ENCODE peak calls at places on chromosome 7, in nine cellular contexts. J is CD8-positive, alpha-beta T cell; P is putamen; T is OCI-LY7; V is pancreas; O is GDM1; A is ELR; U is midbrain; B is GM20000. H is an unnamed sample.

GRCh38 chr7:18939771-18940576 is 177.5 kb downstream of the TWIST1 start:
- DNase-seq in A (no peak), V (no peak), B (no peak), P (no peak), U (no peak), O (no peak), T (no peak), J (no peak), H (no peak)

GRCh38 chr7:8217200-8218068 is 44.5 kb downstream of the ICA1 start:
- DNase-seq in V (no peak), T (peak; percentile 85), J (no peak), O (peak; percentile 31), A (peak; percentile 80), U (peak; percentile 86), B (peak; percentile 49), P (peak; percentile 80), H (peak; percentile 79)

GRCh38 chr7:150324366-150324961 is 1.1 kb upstream of the ACTR3C start:
- DNase-seq in U (no peak), V (no peak), A (no peak), P (no peak), J (no peak), B (no peak), O (no peak), T (no peak), H (no peak)

GRCh38 chr7:70569335-70569819 is 562.6 kb upstream of the GALNT17 start:
- DNase-seq in T (no peak), O (no peak), V (no peak), A (no peak), B (no peak), J (no peak), P (no peak), U (no peak), H (no peak)

GRCh38 chr7:36128448-36129047 is 24.5 kb upstream of the EEPD1 start:
- DNase-seq in U (peak; percentile 51), A (peak; percentile 94), V (peak; percentile 91), P (peak; percentile 31), T (peak; percentile 11), B (no peak), O (no peak), J (no peak), H (no peak)

GRCh38 chr7:63900394-63901203 is 98.0 kb upstream of the ZNF722 start:
- DNase-seq in P (peak; percentile 96), A (no peak), T (no peak), O (peak; percentile 77), U (peak; percentile 97), J (peak; percentile 82), V (peak; percentile 98), B (no peak), H (peak; percentile 62)

GRCh38 chr7:116579322-116579721 is 54.5 kb downstream of the CAV1 start:
- DNase-seq in U (no peak), J (no peak), P (no peak), A (no peak), T (no peak), B (no peak), V (no peak), O (no peak), H (no peak)

GRCh38 chr7:954330-955238 is at the start of gene ADAP1:
- DNase-seq in A (peak; percentile 54), V (no peak), J (no peak), O (peak; percentile 72), P (peak; percentile 69), T (peak; percentile 52), U (peak; percentile 50), B (peak; percentile 93), H (no peak)

GRCh38 chr7:2750054-2750453 is 62.1 kb downstream of the AMZ1 start:
- DNase-seq in A (no peak), P (no peak), T (no peak), O (no peak), V (no peak), U (no peak), B (no peak), J (no peak), H (no peak)

GRCh38 chr7:43621729-43622448 is 39.0 kb downstream of the STK17A start:
- DNase-seq in U (no peak), J (no peak), P (peak; percentile 15), V (no peak), B (no peak), T (no peak), O (no peak), A (no peak), H (no peak)

GRCh38 chr7:23808421-23808820 is 98.4 kb downstream of the STK31 start:
- DNase-seq in A (no peak), V (no peak), B (no peak), P (no peak), U (no peak), O (no peak), T (no peak), J (no peak), H (no peak)

GRCh38 chr7:67671006-67671405 is 674.4 kb downstream of the TYW1 start:
- DNase-seq in A (no peak), B (no peak), U (no peak), T (no peak), J (no peak), V (no peak), P (no peak), O (no peak), H (no peak)

GRCh38 chr7:129865932-129866214 is 86.9 kb downstream of the UBE2H start:
- DNase-seq in O (no peak), U (no peak), J (no peak), P (no peak), A (no peak), B (no peak), T (no peak), V (no peak), H (no peak)

GRCh38 chr7:98420966-98421612 is 20.2 kb upstream of the BAIAP2L1 start:
- DNase-seq in B (peak; percentile 79), J (peak; percentile 28), O (peak; percentile 19), T (peak; percentile 73), V (peak; percentile 73), P (no peak), A (peak; percentile 57), U (no peak), H (peak; percentile 76)

GRCh38 chr7:84204655-84205054 is 10.1 kb upstream of the SEMA3A start:
- DNase-seq in B (no peak), J (no peak), P (no peak), O (no peak), V (no peak), T (no peak), A (peak; percentile 40), U (no peak), H (no peak)

GRCh38 chr7:97012293-97013005 is 7.1 kb downstream of the DLX6 start:
- DNase-seq in U (no peak), B (no peak), P (no peak), O (no peak), A (no peak), V (no peak), T (no peak), J (no peak), H (no peak)

GRCh38 chr7:35909870-35910357 is 109.1 kb downstream of the SEPTIN7 start:
- DNase-seq in J (no peak), U (no peak), O (no peak), T (no peak), V (no peak), B (no peak), A (no peak), P (no peak), H (no peak)

GRCh38 chr7:49695971-49696370 is 77.5 kb upstream of the VWC2 start:
- DNase-seq in B (no peak), P (no peak), O (no peak), V (no peak), J (no peak), U (no peak), T (no peak), A (no peak), H (no peak)

GRCh38 chr7:39745320-39745719 is 121.9 kb downstream of the RALA start:
- DNase-seq in A (no peak), T (no peak), J (no peak), U (no peak), O (no peak), V (no peak), B (no peak), P (no peak), H (no peak)

GRCh38 chr7:44449531-44449930 is 40.9 kb downstream of the NUDCD3 start:
- DNase-seq in A (no peak), U (no peak), J (no peak), B (no peak), P (no peak), O (no peak), V (no peak), T (peak; percentile 13), H (no peak)

GRCh38 chr7:104979167-104979841 is 34.7 kb upstream of the KMT2E start:
- DNase-seq in O (peak; percentile 11), B (no peak), A (peak; percentile 52), J (no peak), P (no peak), V (no peak), T (no peak), U (no peak), H (no peak)

GRCh38 chr7:117780832-117781231 is 92.4 kb downstream of the CTTNBP2 start:
- DNase-seq in U (peak; percentile 28), B (peak; percentile 39), V (no peak), O (no peak), A (peak; percentile 15), P (peak; percentile 25), J (no peak), T (no peak), H (peak; percentile 89)

GRCh38 chr7:129368389-129368986 is 65.7 kb upstream of the STRIP2 start:
- DNase-seq in V (no peak), P (no peak), U (no peak), O (no peak), A (no peak), T (peak; percentile 10), J (no peak), B (peak; percentile 45), H (peak; percentile 20)

GRCh38 chr7:26959290-26959689 is 94.9 kb upstream of the SKAP2 start:
- DNase-seq in A (no peak), U (no peak), J (no peak), T (no peak), O (no peak), P (no peak), B (no peak), V (no peak), H (no peak)

GRCh38 chr7:87596696-87597095 is 4.0 kb downstream of the ABCB1 start:
- DNase-seq in J (no peak), T (no peak), A (no peak), O (no peak), V (no peak), B (no peak), U (no peak), P (no peak), H (no peak)

GRCh38 chr7:22563621-22564241 is 63.7 kb upstream of the STEAP1B start:
- DNase-seq in U (no peak), O (no peak), A (peak; percentile 66), T (no peak), V (no peak), J (no peak), B (peak; percentile 39), P (no peak), H (no peak)

GRCh38 chr7:154794147-154794780 is 208.7 kb downstream of the PAXIP1 start:
- DNase-seq in B (peak; percentile 45), O (no peak), T (no peak), A (no peak), P (no peak), V (no peak), J (no peak), U (no peak), H (no peak)

GRCh38 chr7:148699772-148700629 is 1.3 kb downstream of the CUL1 start:
- DNase-seq in T (peak; percentile 42), V (no peak), O (no peak), U (peak; percentile 45), A (peak; percentile 34), J (no peak), P (no peak), B (no peak), H (peak; percentile 46)

H was measured in MM.1S.